ENCODE peak calls at places on chromosomes 7 and 10, in seven cellular contexts. E is central memory CD4-positive, alpha-beta T cell; A is KBM-7; B is kidney tubule cell; X is NCI-H2171 treated with DMSO at 0.1 percent for 48 hours; F is endothelial cell of umbilical vein; L is GM12892. R is an unnamed sample.

GRCh38 chr7:108202743-108203142 is 72.6 kb upstream of the LAMB4 start:
- DNase-seq in F (no peak), L (no peak), E (no peak), X (no peak), B (no peak), A (no peak), R (no peak)

GRCh38 chr10:79293841-79294705 is 53.2 kb upstream of the PPIF start:
- DNase-seq in F (peak), A (peak), E (no peak), B (peak), L (no peak), X (no peak), R (peak)

GRCh38 chr10:133358162-133358919 is 522 bp upstream of the FUOM start:
- DNase-seq in E (no peak), L (no peak), X (no peak), F (no peak), B (no peak), A (no peak), R (no peak)

GRCh38 chr10:53664620-53665019 is 892.0 kb upstream of the MBL2 start:
- DNase-seq in F (peak), B (peak), E (no peak), A (peak), X (no peak), L (no peak), R (no peak)

GRCh38 chr7:18762189-18762588 is 266.6 kb downstream of the HDAC9 start:
- DNase-seq in A (no peak), B (no peak), E (no peak), X (no peak), L (no peak), F (peak), R (no peak)

GRCh38 chr7:98877692-98878364 is 504 bp upstream of the TRRAP start:
- DNase-seq in B (no peak), A (no peak), X (no peak), F (no peak), L (no peak), E (no peak), R (no peak)

GRCh38 chr7:106623846-106624245 is 37.1 kb downstream of the CCDC71L start:
- DNase-seq in X (no peak), F (no peak), A (no peak), B (peak), E (no peak), L (no peak), R (peak)

GRCh38 chr7:156903232-156903909 is 10.4 kb upstream of the LMBR1 start:
- DNase-seq in B (peak), A (peak), L (no peak), E (peak), F (peak), X (no peak), R (no peak)

GRCh38 chr7:148854975-148855374 is 29.1 kb downstream of the EZH2 start:
- DNase-seq in L (no peak), X (no peak), F (no peak), A (no peak), B (no peak), E (no peak), R (no peak)

GRCh38 chr10:132265878-132266496 is 41.8 kb downstream of the STK32C start:
- DNase-seq in F (no peak), A (no peak), B (no peak), E (no peak), X (peak), L (no peak), R (no peak)

GRCh38 chr10:73816917-73817729 is 5.7 kb upstream of the NDST2 start:
- DNase-seq in A (no peak), X (no peak), E (no peak), L (no peak), F (no peak), B (peak), R (no peak)

GRCh38 chr10:777913-778479 is 88.5 kb upstream of the DIP2C start:
- DNase-seq in F (no peak), L (no peak), B (no peak), A (no peak), E (no peak), X (no peak), R (no peak)

GRCh38 chr10:74156919-74157289 is 5.9 kb downstream of the ADK start:
- DNase-seq in B (no peak), F (no peak), X (peak), A (peak), E (no peak), L (peak), R (no peak)

GRCh38 chr10:70381491-70382421 is 669 bp downstream of the LRRC20 start:
- DNase-seq in X (peak), A (no peak), E (no peak), B (peak), F (peak), L (peak), R (no peak)

GRCh38 chr10:102400061-102400460 is 4.6 kb downstream of the NFKB2 start:
- DNase-seq in E (no peak), L (no peak), X (peak), B (no peak), F (no peak), A (no peak), R (no peak)

GRCh38 chr7:44759246-44759645 is 10.6 kb downstream of the ZMIZ2 start:
- DNase-seq in F (no peak), L (no peak), E (no peak), X (no peak), A (no peak), B (no peak), R (no peak)